ENCODE peak calls at places on chromosomes 3 and 15, in seven cellular contexts. I is mesendoderm, X is H1, R is H9, Q is IMR-90, H is neuronal stem cell, Y is mesenchymal stem cell. W is an unnamed sample. For H3K4me1, the result is how much of the 10 kb centered on the place peaks cover.

GRCh38 chr15:31352911-31353811 is 26.5 kb downstream of the KLF13 start:
- DNase-seq in I (no peak), X (no peak), R (no peak), Q (peak), H (no peak), Y (peak), W (no peak)

GRCh38 chr3:59426851-59427565 is 377.2 kb upstream of the CFAP20DC start:
- DNase-seq in I (no peak), X (no peak), R (no peak), Q (peak), H (no peak), Y (peak), W (peak)

GRCh38 chr15:70854669-70854976 is 666 bp upstream of the LARP6 start:
- DNase-seq in I (peak), X (no peak), R (no peak), Q (peak), H (peak), Y (peak), W (no peak)

GRCh38 chr15:75532413-75533250 is 46.5 kb downstream of the PTPN9 start:
- DNase-seq in I (peak), X (peak), R (peak), Q (peak), H (peak), Y (peak), W (peak)

GRCh38 chr3:43969944-43970343 is 271.7 kb upstream of the TOPAZ1 start:
- DNase-seq in I (no peak), X (no peak), R (no peak), Q (no peak), H (no peak), Y (no peak), W (no peak)

GRCh38 chr15:57873564-57874209 is 167.2 kb downstream of the POLR2M start:
- DNase-seq in I (no peak), X (no peak), R (no peak), Q (peak), H (no peak), Y (peak), W (peak)

GRCh38 chr3:120566243-120566980 is 29.7 kb upstream of the NDUFB4 start:
- DNase-seq in I (no peak), X (no peak), R (no peak), Q (no peak), H (no peak), Y (no peak), W (no peak)

GRCh38 chr3:189701934-189702693 is 70.9 kb downstream of the TP63 start:
- DNase-seq in I (peak), X (no peak), R (no peak), Q (no peak), H (no peak), Y (no peak), W (peak)

GRCh38 chr3:40516201-40516600 is 8.6 kb upstream of the ZNF621 start:
- DNase-seq in I (peak), X (no peak), R (no peak), Q (peak), H (no peak), Y (peak), W (peak)

GRCh38 chr3:127209840-127210653 is 17.1 kb downstream of the PRR23E start:
- DNase-seq in I (peak), X (no peak), R (peak), Q (no peak), H (no peak), Y (no peak), W (no peak)

GRCh38 chr15:44812029-44812517 is 75.7 kb downstream of the TRIM69 start:
- DNase-seq in I (no peak), X (no peak), R (no peak), Q (no peak), H (no peak), Y (no peak), W (no peak)

GRCh38 chr3:127722928-127723603 is 50.3 kb downstream of the ABTB1 start:
- DNase-seq in I (peak), X (no peak), R (no peak), Q (peak), H (peak), Y (no peak), W (no peak)

GRCh38 chr15:101206173-101206572 is 45.7 kb downstream of the CHSY1 start:
- DNase-seq in I (no peak), X (no peak), R (no peak), Q (peak), H (no peak), Y (peak), W (no peak)
- H3K4me1 ChIP-seq in I (under half), X (under half), R (under half), Q (under half), H (under half), Y (under half), W (under half)

GRCh38 chr3:186221733-186222378 is 113.0 kb upstream of the ETV5 start:
- DNase-seq in I (no peak), X (no peak), R (no peak), Q (no peak), H (no peak), Y (no peak), W (no peak)

GRCh38 chr3:186219211-186219638 is 110.3 kb upstream of the ETV5 start:
- DNase-seq in I (no peak), X (no peak), R (no peak), Q (no peak), H (no peak), Y (no peak), W (no peak)

GRCh38 chr3:186220365-186220764 is 111.5 kb upstream of the ETV5 start:
- DNase-seq in I (peak), X (no peak), R (no peak), Q (no peak), H (no peak), Y (peak), W (peak)

GRCh38 chr3:186218423-186218822 is 109.5 kb upstream of the ETV5 start:
- DNase-seq in I (no peak), X (no peak), R (no peak), Q (no peak), H (no peak), Y (no peak), W (no peak)

DNA sequence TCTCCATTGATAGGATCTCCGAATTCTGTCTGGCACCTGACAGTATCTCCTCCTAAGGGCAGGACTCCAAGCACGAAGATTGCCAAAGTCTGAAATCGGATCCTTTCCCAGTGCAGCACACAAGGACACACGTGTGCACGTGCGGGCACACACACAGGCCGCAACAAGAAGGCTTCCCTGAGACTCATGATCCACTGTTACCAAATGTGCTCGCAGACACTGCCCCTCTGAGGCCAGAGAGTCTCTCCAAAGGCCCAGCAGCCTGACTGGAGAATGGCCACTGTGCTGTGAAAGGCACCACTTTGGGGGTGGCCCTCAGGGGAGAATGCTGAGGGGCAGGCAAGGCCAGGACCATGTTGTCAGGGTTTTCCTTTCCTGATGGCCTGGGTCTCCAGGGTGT is 112.0 kb upstream of the ETV5 start:
- DNase-seq in I (peak), X (no peak), R (peak), Q (no peak), H (no peak), Y (no peak), W (peak)
- H2AK5ac ChIP-seq in I (no peak), X (no peak), R (no peak), Q (no peak), H (no peak), Y (no peak), W (no peak)

GRCh38 chr3:122515856-122516255 is 1.1 kb upstream of the KPNA1 start:
- DNase-seq in I (no peak), X (no peak), R (no peak), Q (no peak), H (no peak), Y (no peak), W (no peak)

GRCh38 chr3:122515020-122515468 is 305 bp upstream of the KPNA1 start:
- DNase-seq in I (no peak), X (no peak), R (no peak), Q (no peak), H (no peak), Y (no peak), W (no peak)

GRCh38 chr3:122520861-122521260 is 6.1 kb upstream of the KPNA1 start:
- DNase-seq in I (no peak), X (no peak), R (no peak), Q (peak), H (no peak), Y (no peak), W (no peak)

GRCh38 chr3:122523317-122523716 is 8.6 kb upstream of the KPNA1 start:
- DNase-seq in I (no peak), X (no peak), R (no peak), Q (no peak), H (no peak), Y (no peak), W (no peak)

GRCh38 chr3:122519693-122520092 is 5.0 kb upstream of the KPNA1 start:
- DNase-seq in I (no peak), X (no peak), R (no peak), Q (no peak), H (no peak), Y (no peak), W (no peak)
- H4K8ac ChIP-seq in I (no peak), X (no peak), R (no peak), Q (no peak), H (no peak), Y (no peak), W (no peak)

GRCh38 chr15:40928351-40928974 is 677 bp upstream of the DLL4 start:
- DNase-seq in I (peak), X (peak), R (peak), Q (no peak), H (no peak), Y (no peak), W (peak)
- H3K4me1 ChIP-seq in I (under half), X (under half), R (under half), Q (under half), H (under half), Y (half or more), W (under half)

GRCh38 chr15:68129072-68129471 is 75.0 kb downstream of the PIAS1 start:
- DNase-seq in I (no peak), X (no peak), R (no peak), Q (no peak), H (no peak), Y (no peak), W (no peak)

GRCh38 chr15:68130851-68131250 is 74.3 kb downstream of the CALML4 start:
- DNase-seq in I (no peak), X (no peak), R (no peak), Q (no peak), H (no peak), Y (no peak), W (no peak)

GRCh38 chr15:68124700-68125099 is 70.6 kb downstream of the PIAS1 start:
- DNase-seq in I (no peak), X (no peak), R (no peak), Q (no peak), H (no peak), Y (no peak), W (no peak)

DNA sequence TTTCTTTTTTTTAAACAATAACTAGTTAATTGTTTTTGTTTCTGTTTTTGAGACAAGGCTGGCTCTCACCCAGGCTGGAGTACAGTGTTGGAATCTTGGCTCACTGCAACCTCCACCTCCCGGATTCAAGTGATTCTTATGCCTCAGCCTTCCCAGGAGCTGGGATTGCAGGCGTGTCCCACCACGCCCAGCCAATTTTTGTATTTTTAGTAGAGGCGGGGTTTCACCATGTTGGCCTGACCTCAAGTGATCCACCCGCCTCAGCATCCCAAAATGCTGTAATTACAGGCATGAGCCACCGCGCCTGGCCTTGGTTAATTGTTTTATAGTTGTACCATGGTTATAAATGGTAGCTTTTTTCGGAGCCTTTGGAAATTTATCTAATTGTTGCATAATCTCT is 72.3 kb downstream of the PIAS1 start:
- DNase-seq in I (no peak), X (no peak), R (no peak), Q (no peak), H (no peak), Y (no peak), W (no peak)
- H2AK5ac ChIP-seq in I (no peak), X (no peak), R (no peak), Q (no peak), H (no peak), Y (no peak), W (no peak)

DNA sequence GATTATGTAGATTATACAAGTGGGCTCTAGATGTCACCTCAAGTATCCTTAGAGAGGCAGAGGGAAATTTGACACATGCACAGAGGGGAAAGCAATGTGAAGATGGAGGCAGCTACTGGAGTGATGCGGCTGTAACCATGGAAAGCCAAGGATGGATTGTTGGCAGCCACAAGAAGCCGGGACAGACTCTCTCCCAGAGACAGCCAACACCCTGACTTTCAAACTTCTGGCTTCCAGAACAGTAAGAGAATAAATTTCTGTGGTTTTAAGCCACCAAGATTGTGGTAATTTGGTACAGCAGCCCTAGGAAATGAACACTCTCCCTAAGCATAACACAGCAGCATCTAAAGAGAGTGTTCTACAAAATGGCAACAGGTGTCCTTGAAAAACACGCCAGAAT is 34.4 kb upstream of the PRICKLE2 start:
- DNase-seq in I (no peak), X (no peak), R (no peak), Q (no peak), H (no peak), Y (no peak), W (no peak)
- H4K8ac ChIP-seq in I (no peak), X (no peak), R (no peak), Q (no peak), H (no peak), Y (no peak), W (no peak)

DNA sequence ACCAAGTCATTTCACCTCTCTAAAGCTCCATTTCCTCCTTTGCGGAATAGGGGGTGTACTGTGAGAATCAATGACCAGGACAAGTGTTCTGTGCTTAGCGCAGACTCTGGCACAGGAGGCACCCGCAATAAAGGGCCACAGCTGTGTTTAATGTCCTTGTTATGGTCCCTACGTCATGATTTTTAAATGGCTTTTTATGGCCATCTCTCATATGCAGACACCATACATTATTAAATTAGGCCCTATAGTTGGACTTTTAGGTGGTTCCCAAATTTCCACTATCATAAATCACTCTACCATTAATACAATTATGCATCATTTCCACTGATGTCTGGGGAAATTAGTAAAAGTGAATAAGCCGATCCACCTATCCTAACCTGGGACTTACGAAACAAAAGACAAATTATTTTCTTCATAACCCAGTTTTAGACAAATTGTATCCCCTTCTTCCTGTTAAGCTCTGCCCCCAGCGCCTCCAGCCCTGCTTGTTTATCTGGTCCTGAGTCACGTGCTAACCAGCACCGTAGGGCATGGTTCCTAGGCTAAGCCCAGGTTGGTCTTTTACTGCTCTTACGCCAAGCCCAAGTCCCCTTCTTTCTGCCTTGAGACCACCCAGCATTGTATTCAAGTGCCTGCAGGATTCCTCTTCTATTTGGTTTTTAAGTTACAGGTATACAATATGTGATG is 278.3 kb downstream of the SHQ1 start:
- DNase-seq in I (no peak), X (no peak), R (no peak), Q (no peak), H (no peak), Y (no peak), W (no peak)
- H3K4me1 ChIP-seq in I (under half), X (under half), R (under half), Q (under half), H (under half), Y (under half), W (under half)

GRCh38 chr3:101172516-101172915 is 147.9 kb downstream of the IMPG2 start:
- DNase-seq in I (no peak), X (no peak), R (no peak), Q (no peak), H (no peak), Y (no peak), W (no peak)
- H2AK5ac ChIP-seq in I (no peak), X (no peak), R (no peak), Q (no peak), H (no peak), Y (no peak), W (no peak)

GRCh38 chr15:48447657-48448056 is 116.4 kb downstream of the DUT start:
- DNase-seq in I (no peak), X (no peak), R (no peak), Q (peak), H (no peak), Y (peak), W (no peak)

GRCh38 chr15:48440084-48440483 is 108.9 kb downstream of the DUT start:
- DNase-seq in I (peak), X (peak), R (peak), Q (peak), H (peak), Y (peak), W (no peak)

GRCh38 chr15:48437178-48437577 is 105.9 kb downstream of the DUT start:
- DNase-seq in I (no peak), X (no peak), R (no peak), Q (peak), H (no peak), Y (no peak), W (no peak)

GRCh38 chr15:48447058-48447457 is 115.8 kb downstream of the DUT start:
- DNase-seq in I (no peak), X (no peak), R (no peak), Q (no peak), H (no peak), Y (no peak), W (no peak)

DNA sequence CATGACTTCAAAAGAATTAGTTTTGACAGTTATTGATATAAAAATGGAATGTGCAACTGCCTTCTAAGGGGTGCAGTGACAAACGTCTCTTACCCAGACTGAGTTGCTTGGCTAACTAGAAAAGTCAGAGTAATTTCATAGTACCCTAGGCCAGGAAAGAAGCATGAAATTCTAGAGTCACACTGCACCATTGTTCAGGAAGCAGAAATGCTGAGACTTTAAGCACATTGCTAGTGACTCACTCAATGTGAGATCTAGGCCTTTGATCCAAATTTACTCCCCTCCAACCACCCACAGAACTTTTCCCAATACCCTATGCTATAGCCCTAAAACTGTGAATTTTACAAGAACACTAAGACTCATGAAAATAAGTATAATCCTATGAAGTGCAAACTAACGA is 110.8 kb downstream of the DUT start:
- DNase-seq in I (no peak), X (no peak), R (no peak), Q (peak), H (no peak), Y (no peak), W (no peak)
- H4K8ac ChIP-seq in I (no peak), X (no peak), R (no peak), Q (no peak), H (no peak), Y (no peak), W (no peak)